ENCODE peak calls at places on chromosome 13, in six cellular contexts. B is HepG2, D is H1, U is GM12891, T is K562, O is GM12878. S is an unnamed sample.
A peak's percentile ranks its signal among the peaks of the same experiment; 100 is the strongest.

GRCh38 chr13:89455741-89456140 is 1784.6 kb downstream of the SLITRK5 start:
- DNase-seq in B (no peak), D (no peak), U (no peak), T (no peak), O (no peak), S (no peak)

GRCh38 chr13:30033681-30034447 is 183.4 kb upstream of the UBL3 start:
- DNase-seq in B (no peak), D (no peak), U (no peak), T (no peak), O (no peak), S (no peak)

GRCh38 chr13:44188257-44188656 is 185.4 kb upstream of the SERP2 start:
- DNase-seq in B (no peak), D (no peak), U (no peak), T (no peak), O (no peak), S (no peak)

GRCh38 chr13:46603165-46603603 is 50.2 kb downstream of the LRCH1 start:
- DNase-seq in B (peak; percentile 65), D (no peak), U (no peak), T (no peak), O (no peak), S (no peak)

GRCh38 chr13:73520566-73521290 is 461.9 kb downstream of the KLF5 start:
- DNase-seq in B (no peak), D (no peak), U (no peak), T (no peak), O (no peak), S (no peak)

GRCh38 chr13:81017525-81018152 is 676.7 kb upstream of the SPRY2 start:
- DNase-seq in B (peak; percentile 28), D (no peak), U (peak; percentile 2), T (peak; percentile 10), O (no peak), S (no peak)

GRCh38 chr13:35987572-35988513 is 143.3 kb downstream of the DCLK1 start:
- DNase-seq in B (no peak), D (peak; percentile 72), U (no peak), T (no peak), O (no peak), S (no peak)

GRCh38 chr13:67283602-67284001 is 53.5 kb upstream of the PCDH9 start:
- DNase-seq in B (peak; percentile 88), D (no peak), U (no peak), T (no peak), O (no peak), S (no peak)

GRCh38 chr13:28492527-28493367 is 2.2 kb downstream of the FLT1 start:
- DNase-seq in B (no peak), D (no peak), U (no peak), T (no peak), O (peak; percentile 28), S (no peak)

GRCh38 chr13:42892760-42893159 is 99.3 kb downstream of the EPSTI1 start:
- DNase-seq in B (no peak), D (no peak), U (no peak), T (no peak), O (no peak), S (no peak)

GRCh38 chr13:99065250-99066015 is 87.6 kb upstream of the DOCK9 start:
- DNase-seq in B (no peak), D (no peak), U (no peak), T (no peak), O (no peak), S (no peak)

GRCh38 chr13:80654638-80655249 is 313.8 kb upstream of the SPRY2 start:
- DNase-seq in B (no peak), D (no peak), U (no peak), T (no peak), O (no peak), S (no peak)

DNA sequence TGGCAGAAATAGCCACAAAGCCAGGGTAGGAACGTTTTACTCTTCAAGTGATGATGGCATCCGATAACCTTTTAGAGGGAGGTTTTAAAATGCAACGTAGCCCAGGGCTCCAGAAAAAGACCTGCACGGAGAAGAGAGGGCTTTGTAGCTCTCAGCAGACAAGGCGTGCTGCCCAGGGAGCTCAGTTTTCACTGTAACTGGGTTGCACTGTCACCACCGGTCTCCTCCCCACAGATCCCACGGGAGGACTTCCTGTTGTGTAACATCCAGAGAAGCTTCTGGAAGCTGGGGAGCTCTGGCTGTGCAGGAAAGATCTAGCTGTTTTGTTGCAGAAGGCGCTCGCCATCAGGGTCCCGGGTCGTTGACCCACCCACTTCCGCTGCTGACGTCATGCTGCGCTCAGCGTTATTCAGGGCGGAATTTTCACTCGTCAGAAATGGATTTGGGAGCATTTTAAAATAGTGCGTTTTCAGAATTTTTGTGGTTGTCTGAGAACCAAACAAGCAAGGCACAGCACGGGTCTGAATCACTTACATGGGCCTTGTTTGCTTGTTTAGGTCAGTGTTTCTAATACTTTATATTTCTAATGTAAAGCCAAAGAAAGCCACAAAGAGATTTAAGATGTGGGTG is 50.8 kb downstream of the ATP11A start:
- DNase-seq in B (no peak), D (no peak), U (no peak), T (peak; percentile 37), O (no peak), S (no peak)
- TF ChIP-seq TAF1 in B (no peak), D (no peak), U (no peak), T (no peak), O (no peak), S (no peak)

DNA sequence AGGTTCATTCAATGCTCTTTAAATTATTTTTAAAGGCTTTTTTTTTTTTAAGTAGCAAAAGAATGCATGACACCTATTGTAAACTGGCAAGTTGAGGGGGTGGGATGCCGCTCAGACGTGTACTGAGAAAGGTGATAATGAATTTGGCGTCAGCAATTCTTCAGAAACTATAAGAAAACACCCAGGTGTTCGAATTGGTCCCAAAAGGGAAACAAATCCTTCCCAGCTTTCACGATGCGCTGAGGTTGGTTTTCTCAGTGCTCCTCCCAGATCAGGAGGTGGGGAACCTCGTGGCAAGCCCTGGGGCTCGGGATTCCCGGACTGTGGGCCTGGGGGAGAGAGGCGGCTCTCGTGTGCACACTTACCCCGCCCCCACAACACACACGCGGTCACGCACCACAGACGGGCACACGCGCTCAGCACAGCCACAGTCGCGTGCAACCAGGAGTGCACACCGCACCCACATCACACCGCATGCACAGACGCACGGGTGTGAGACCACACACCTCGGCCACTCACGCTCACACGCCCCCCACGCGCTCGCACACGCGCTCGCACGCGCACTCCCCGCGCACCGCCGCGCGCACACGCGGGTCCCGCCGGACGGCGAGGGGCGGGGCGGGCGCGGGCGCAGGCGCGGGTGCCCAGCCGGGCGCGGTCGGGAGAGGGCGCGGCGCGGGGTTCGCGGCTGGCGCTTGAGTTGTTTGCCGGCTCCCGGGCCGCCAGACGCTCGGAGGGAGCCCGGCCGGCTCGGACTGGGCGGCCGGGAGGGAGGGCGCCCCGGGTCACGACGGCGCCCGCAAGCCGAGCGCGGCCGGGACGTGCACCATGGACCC is at the start of gene FAM124A:
- DNase-seq in B (no peak), D (peak; percentile 80), U (peak; percentile 59), T (peak; percentile 62), O (no peak), S (peak; percentile 52)
- TF ChIP-seq POLR2A in B (no peak), D (peak; percentile 42), U (no peak), T (no peak), O (no peak), S (no peak)

GRCh38 chr13:18995259-18995873 is 186.3 kb downstream of the TUBA3C start:
- DNase-seq in B (no peak), D (no peak), U (no peak), T (no peak), O (no peak), S (no peak)
- TF ChIP-seq POLR2AphosphoS5 in B (no peak), D (no peak), U (no peak), T (no peak), O (no peak), S (no peak)

GRCh38 chr13:24175847-24176246 is 15.3 kb downstream of the SPATA13 start:
- DNase-seq in B (no peak), D (no peak), U (no peak), T (no peak), O (no peak), S (no peak)
- TF ChIP-seq TAF1 in B (no peak), D (no peak), U (no peak), T (no peak), O (no peak), S (no peak)

DNA sequence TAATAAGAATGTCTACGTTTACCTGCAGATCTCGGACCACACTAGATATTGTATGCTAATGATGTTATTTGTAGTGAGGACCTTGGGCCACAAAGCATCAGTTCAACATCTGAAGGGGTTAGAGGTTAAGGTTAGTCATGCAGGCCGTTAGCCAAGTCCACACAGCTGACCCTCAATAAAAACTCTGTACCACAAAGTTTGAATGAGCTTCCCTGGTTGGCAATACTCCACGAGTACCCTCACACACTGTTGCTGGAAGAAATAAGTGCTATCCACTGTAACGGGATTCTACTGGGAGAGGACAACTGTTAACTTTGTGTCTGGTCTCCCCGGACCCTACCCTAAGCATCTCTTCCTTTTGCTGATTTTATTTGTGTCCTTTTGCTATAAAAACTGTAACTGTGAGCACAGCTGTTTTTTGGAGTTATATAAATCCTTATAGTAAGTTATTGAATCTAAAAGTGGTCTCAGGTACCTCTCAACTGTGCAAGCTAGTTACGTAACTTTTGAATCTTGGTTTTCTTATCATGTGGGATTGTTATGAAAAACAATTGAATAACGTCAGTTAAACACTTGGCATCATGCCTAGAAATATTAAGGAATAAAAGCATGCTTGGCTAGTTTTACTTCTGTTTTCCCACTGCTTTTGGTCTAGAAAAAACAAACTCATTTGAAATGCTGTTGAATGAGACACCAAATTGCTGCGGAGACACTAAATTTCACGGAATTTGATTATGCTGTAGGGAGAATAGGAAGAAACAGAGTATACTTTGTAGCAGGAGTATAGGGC is 181.5 kb downstream of the DNAJC3 start:
- DNase-seq in B (no peak), D (no peak), U (no peak), T (no peak), O (no peak), S (no peak)
- TF ChIP-seq POLR2A in B (no peak), D (no peak), U (no peak), T (no peak), O (no peak), S (no peak)